ENCODE peak calls at places on chromosomes 11 and 22, in eight cellular contexts. S, X, E, C, G, P, D and Q are unnamed samples.

GRCh38 chr11:17864478-17864941 is 129.9 kb downstream of the KCNC1 start:
- DNase-seq in S (no peak), X (no peak), E (no peak), C (no peak), G (peak), P (peak), D (no peak), Q (no peak)

GRCh38 chr11:46865340-46865739 is 19.3 kb upstream of the CKAP5 start:
- DNase-seq in S (peak), X (peak), E (peak), C (peak), G (no peak), P (no peak), D (peak), Q (no peak)

GRCh38 chr11:131684111-131685060 is 314.0 kb downstream of the NTM start:
- DNase-seq in S (no peak), X (no peak), E (no peak), C (no peak), G (no peak), P (no peak), D (no peak), Q (no peak)

GRCh38 chr11:120188831-120189455 is 21.9 kb upstream of the OAF start:
- DNase-seq in S (no peak), X (no peak), E (no peak), C (no peak), G (no peak), P (no peak), D (no peak), Q (no peak)

GRCh38 chr11:5618807-5619206 is 6.0 kb upstream of the TRIM34 start:
- DNase-seq in S (peak), X (peak), E (peak), C (peak), G (no peak), P (peak), D (peak), Q (peak)

GRCh38 chr11:565921-566509 is 5.2 kb downstream of the RASSF7 start:
- DNase-seq in S (no peak), X (no peak), E (no peak), C (no peak), G (peak), P (no peak), D (peak), Q (no peak)

GRCh38 chr11:2460540-2461252 is 15.9 kb downstream of the KCNQ1 start:
- DNase-seq in S (no peak), X (no peak), E (no peak), C (no peak), G (peak), P (no peak), D (no peak), Q (no peak)

GRCh38 chr11:113474362-113475159 is 637 bp downstream of the DRD2 start:
- DNase-seq in S (peak), X (peak), E (peak), C (peak), G (peak), P (peak), D (peak), Q (peak)

GRCh38 chr11:20137637-20138036 is 22.6 kb downstream of the DBX1 start:
- DNase-seq in S (no peak), X (no peak), E (no peak), C (no peak), G (no peak), P (no peak), D (no peak), Q (no peak)

GRCh38 chr11:18972336-18972735 is 33.1 kb upstream of the MRGPRX1 start:
- DNase-seq in S (no peak), X (no peak), E (no peak), C (no peak), G (no peak), P (no peak), D (no peak), Q (no peak)

GRCh38 chr11:120326845-120327281 is 1.8 kb downstream of the TLCD5 start:
- DNase-seq in S (peak), X (peak), E (peak), C (peak), G (peak), P (no peak), D (no peak), Q (no peak)

GRCh38 chr11:100562102-100562501 is 125.0 kb upstream of the ARHGAP42 start:
- DNase-seq in S (peak), X (peak), E (peak), C (peak), G (no peak), P (peak), D (peak), Q (no peak)

GRCh38 chr11:6298605-6299004 is 21.7 kb downstream of the CAVIN3 start:
- DNase-seq in S (peak), X (no peak), E (peak), C (no peak), G (peak), P (peak), D (peak), Q (no peak)

GRCh38 chr11:112627588-112628045 is 333.6 kb upstream of the NCAM1 start:
- DNase-seq in S (no peak), X (no peak), E (no peak), C (no peak), G (peak), P (peak), D (no peak), Q (no peak)

GRCh38 chr22:39254789-39255298 is 10.1 kb upstream of the PDGFB start:
- DNase-seq in S (peak), X (peak), E (no peak), C (peak), G (peak), P (peak), D (peak), Q (no peak)
- H3K9ac ChIP-seq in S (peak), X (peak), E (peak), C (peak), G (peak), P (peak), D (peak), Q (peak)

GRCh38 chr22:33056108-33056507 is 2.1 kb downstream of the SYN3 start:
- DNase-seq in S (no peak), X (no peak), E (no peak), C (no peak), G (no peak), P (no peak), D (no peak), Q (no peak)
- H3K9ac ChIP-seq in S (no peak), X (no peak), E (no peak), C (no peak), G (no peak), P (no peak), D (no peak), Q (no peak)

GRCh38 chr22:44144046-44144569 is 36.6 kb upstream of the PARVG start:
- DNase-seq in S (no peak), X (no peak), E (no peak), C (no peak), G (no peak), P (no peak), D (no peak), Q (no peak)
- H3K9ac ChIP-seq in S (no peak), X (no peak), E (no peak), C (no peak), G (no peak), P (no peak), D (no peak), Q (no peak)

DNA sequence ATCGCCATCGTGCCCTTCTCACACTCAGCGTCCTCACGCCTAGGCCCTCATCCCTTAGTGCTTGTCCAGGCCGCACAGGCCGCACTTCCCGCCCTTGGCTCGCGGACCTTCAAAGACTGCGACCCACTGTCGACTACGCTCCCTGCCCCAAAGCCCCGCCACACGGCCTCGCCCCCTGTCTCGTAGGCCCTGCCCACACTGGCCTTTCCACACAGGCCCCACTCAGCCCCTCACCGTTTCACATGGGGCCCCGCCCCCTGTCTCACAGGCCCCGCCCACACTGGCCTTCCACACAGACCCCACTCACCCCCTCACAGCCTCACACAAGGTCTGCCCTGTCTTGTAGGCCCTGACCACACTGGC is 11.1 kb downstream of the NRXN2 start:
- DNase-seq in S (no peak), X (no peak), E (no peak), C (no peak), G (no peak), P (no peak), D (no peak), Q (no peak)
- H3K9ac ChIP-seq in S (no peak), X (no peak), E (no peak), C (no peak), G (no peak), P (no peak), D (no peak), Q (no peak)

GRCh38 chr22:18147791-18148507 is 2.0 kb upstream of the USP18 start:
- DNase-seq in S (no peak), X (no peak), E (no peak), C (no peak), G (no peak), P (no peak), D (no peak), Q (no peak)
- H3K9ac ChIP-seq in S (no peak), X (no peak), E (no peak), C (no peak), G (no peak), P (no peak), D (peak), Q (no peak)

GRCh38 chr22:48661984-48662383 is 1165.7 kb downstream of the BRD1 start:
- DNase-seq in S (no peak), X (no peak), E (no peak), C (no peak), G (no peak), P (no peak), D (no peak), Q (no peak)
- H3K9ac ChIP-seq in S (no peak), X (no peak), E (no peak), C (no peak), G (no peak), P (no peak), D (no peak), Q (no peak)

DNA sequence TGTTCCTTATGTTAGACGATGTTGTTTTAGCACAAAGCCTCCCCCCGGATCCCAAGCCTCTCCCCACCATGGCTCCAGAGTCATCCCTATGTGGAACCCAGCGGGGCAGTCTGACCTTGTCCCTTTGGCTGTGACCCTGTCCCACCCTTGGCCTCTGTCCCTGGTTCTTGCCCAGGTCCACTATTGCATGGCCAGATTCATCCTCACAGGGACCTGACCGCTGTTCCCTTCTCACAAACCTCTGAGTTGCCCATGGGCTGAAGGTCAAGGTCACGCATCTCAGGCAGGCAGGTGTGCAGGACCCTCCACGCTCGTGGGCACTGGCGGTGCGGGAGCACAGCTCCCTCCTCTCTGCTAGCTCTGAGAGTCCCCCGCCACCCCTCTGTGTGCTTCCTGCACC is 39.0 kb downstream of the BCR start:
- DNase-seq in S (no peak), X (no peak), E (no peak), C (no peak), G (no peak), P (no peak), D (no peak), Q (no peak)
- H3K9ac ChIP-seq in S (no peak), X (no peak), E (no peak), C (peak), G (no peak), P (no peak), D (no peak), Q (no peak)

GRCh38 chr11:75313457-75314272 is 37.8 kb downstream of the ARRB1 start:
- DNase-seq in S (peak), X (peak), E (peak), C (peak), G (no peak), P (no peak), D (peak), Q (no peak)
- H3K9ac ChIP-seq in S (peak), X (no peak), E (no peak), C (peak), G (no peak), P (no peak), D (peak), Q (no peak)

DNA sequence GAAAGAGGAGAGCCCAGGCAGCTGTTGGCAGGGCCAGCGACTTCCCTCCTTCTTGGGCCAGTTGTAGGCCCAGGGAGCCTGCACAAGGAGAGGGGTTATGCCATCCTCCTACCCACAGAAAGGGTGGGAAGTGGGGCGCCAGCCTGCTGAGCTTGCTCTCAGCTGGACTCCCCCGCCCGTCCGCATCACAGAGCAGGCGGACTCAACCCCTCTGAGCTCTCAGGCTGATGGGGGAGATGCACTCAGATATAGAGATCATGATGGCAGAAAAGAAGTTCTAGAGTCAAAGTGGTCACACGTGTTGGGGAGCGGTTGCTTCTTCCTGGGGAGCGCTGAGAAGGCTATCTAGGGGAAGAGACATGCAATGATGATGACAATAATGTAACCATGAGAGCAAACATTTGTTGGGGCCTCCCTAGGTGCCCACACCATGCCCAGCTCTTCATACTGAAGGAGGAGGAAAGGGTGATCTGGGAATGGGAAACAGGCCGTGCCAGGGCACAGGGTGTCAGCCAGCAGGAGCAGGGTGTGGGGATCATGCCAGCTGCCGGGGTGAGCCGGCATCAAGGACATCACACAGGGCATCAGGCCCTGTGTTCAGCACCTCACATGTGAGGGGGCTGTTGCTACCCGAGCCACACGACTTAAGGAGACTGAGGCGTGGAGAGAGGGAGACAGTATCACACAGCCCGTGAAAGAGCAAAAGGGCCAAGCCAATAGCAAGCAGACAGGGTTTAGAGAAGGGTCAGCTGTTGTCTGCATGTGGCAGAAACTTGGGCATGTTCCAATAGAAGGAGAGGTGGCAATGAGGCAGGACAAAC is 7.7 kb downstream of the SLC35E4 start:
- DNase-seq in S (no peak), X (no peak), E (no peak), C (no peak), G (no peak), P (no peak), D (no peak), Q (no peak)
- H3K9ac ChIP-seq in S (peak), X (no peak), E (no peak), C (peak), G (no peak), P (no peak), D (no peak), Q (no peak)